ENCODE peak calls at places on chromosomes 16 and 17, in nine cellular contexts. A is stimulated activated CD4-positive, alpha-beta T cell treated with anti-CD3 and anti-CD28 coated beads, Interleukin-2, amount 100 ng/mL, for 24 hours; X is NCI-H1105; E is CD4-positive, alpha-beta memory T cell; G is T-helper 1 cell; F is Right ventricle myocardium superior; S is psoas muscle; I is Ammon's horn; C is hypothalamus. J is an unnamed sample.

GRCh38 chr17:39098474-39099090 is 52.9 kb downstream of the PLXDC1 start:
- DNase-seq in A (no peak), X (no peak), E (no peak), G (no peak), F (no peak), S (no peak), I (no peak), C (no peak), J (no peak)

GRCh38 chr17:12789075-12789975 is at the start of gene ARHGAP44:
- DNase-seq in A (peak), X (peak), E (no peak), G (no peak), F (peak), S (peak), I (peak), C (no peak), J (peak)

GRCh38 chr17:40404003-40404402 is 13.7 kb downstream of the TOP2A start:
- DNase-seq in A (no peak), X (no peak), E (no peak), G (no peak), F (no peak), S (no peak), I (no peak), C (no peak), J (no peak)

GRCh38 chr16:56588781-56589140 is 567 bp upstream of the MT3 start:
- DNase-seq in A (no peak), X (no peak), E (no peak), G (no peak), F (no peak), S (no peak), I (no peak), C (no peak), J (no peak)

GRCh38 chr16:26982422-26982821 is 84.3 kb upstream of the C16orf82 start:
- DNase-seq in A (no peak), X (no peak), E (no peak), G (no peak), F (no peak), S (no peak), I (no peak), C (no peak), J (no peak)

GRCh38 chr16:25135239-25135878 is 23.8 kb downstream of the LCMT1 start:
- DNase-seq in A (no peak), X (no peak), E (no peak), G (no peak), F (no peak), S (no peak), I (no peak), C (no peak), J (peak)

GRCh38 chr17:4005296-4006164 is 41.3 kb upstream of the ATP2A3 start:
- DNase-seq in A (no peak), X (no peak), E (no peak), G (no peak), F (no peak), S (no peak), I (no peak), C (no peak), J (no peak)

GRCh38 chr16:81928975-81929374 is 82.3 kb downstream of the SDR42E1 start:
- DNase-seq in A (no peak), X (no peak), E (no peak), G (no peak), F (no peak), S (no peak), I (no peak), C (no peak), J (no peak)

GRCh38 chr17:29124135-29124930 is 55.9 kb downstream of the MYO18A start:
- DNase-seq in A (peak), X (peak), E (peak), G (no peak), F (no peak), S (no peak), I (peak), C (no peak), J (peak)

GRCh38 chr16:24738895-24739294 is 9.4 kb downstream of the TNRC6A start:
- DNase-seq in A (no peak), X (no peak), E (no peak), G (no peak), F (no peak), S (no peak), I (no peak), C (no peak), J (no peak)

GRCh38 chr17:3887811-3888210 is 5.0 kb downstream of the CAMKK1 start:
- DNase-seq in A (no peak), X (no peak), E (no peak), G (no peak), F (no peak), S (no peak), I (no peak), C (no peak), J (no peak)

GRCh38 chr16:85338638-85338982 is 226.3 kb upstream of the CIBAR2 start:
- DNase-seq in A (no peak), X (no peak), E (no peak), G (no peak), F (no peak), S (no peak), I (no peak), C (no peak), J (no peak)

GRCh38 chr17:46795379-46795952 is 23.0 kb downstream of the WNT3 start:
- DNase-seq in A (no peak), X (no peak), E (no peak), G (no peak), F (no peak), S (no peak), I (no peak), C (no peak), J (peak)

J was measured in hepatic stellate cell.